ENCODE peak calls at places on chromosome 11, in seven cellular contexts. One of them, this sample, is unnamed.

GRCh38 chr11:46499821-46500220 is 94.0 kb downstream of the AMBRA1 start:
- DNase-seq in CD8-positive, alpha-beta T cell: no peak
- DNase-seq in ovary: no peak
- DNase-seq in A549: no peak
- DNase-seq in tibial artery: no peak
- DNase-seq in cardiac fibroblast: no peak
- DNase-seq in fibroblast of lung: no peak
- DNase-seq in this sample: no peak

GRCh38 chr11:31601635-31602282 is 92.2 kb downstream of the ELP4 start:
- DNase-seq in fibroblast of lung: no peak
- DNase-seq in CD8-positive, alpha-beta T cell: no peak
- DNase-seq in A549: no peak
- DNase-seq in ovary: no peak
- DNase-seq in cardiac fibroblast: no peak
- DNase-seq in tibial artery: no peak
- DNase-seq in this sample: no peak

GRCh38 chr11:2799881-2800654 is 85.5 kb downstream of the CDKN1C start:
- DNase-seq in A549: no peak
- DNase-seq in tibial artery: peak; percentile 15
- DNase-seq in cardiac fibroblast: peak; percentile 13
- DNase-seq in ovary: peak; percentile 29
- DNase-seq in CD8-positive, alpha-beta T cell: no peak
- DNase-seq in fibroblast of lung: no peak
- DNase-seq in this sample: peak; percentile 80

GRCh38 chr11:128407962-128408361 is 179.4 kb downstream of the ETS1 start:
- DNase-seq in tibial artery: no peak
- DNase-seq in fibroblast of lung: peak; percentile 87
- DNase-seq in ovary: no peak
- DNase-seq in A549: no peak
- DNase-seq in CD8-positive, alpha-beta T cell: no peak
- DNase-seq in cardiac fibroblast: peak; percentile 82
- DNase-seq in this sample: peak; percentile 83

GRCh38 chr11:118883368-118884071 is at the start of gene CXCR5:
- DNase-seq in cardiac fibroblast: no peak
- DNase-seq in tibial artery: no peak
- DNase-seq in fibroblast of lung: no peak
- DNase-seq in ovary: no peak
- DNase-seq in CD8-positive, alpha-beta T cell: no peak
- DNase-seq in A549: no peak
- DNase-seq in this sample: no peak

GRCh38 chr11:50169634-50170033 is 137.0 kb downstream of the OR4C45 start:
- DNase-seq in cardiac fibroblast: no peak
- DNase-seq in A549: no peak
- DNase-seq in tibial artery: no peak
- DNase-seq in fibroblast of lung: no peak
- DNase-seq in ovary: no peak
- DNase-seq in CD8-positive, alpha-beta T cell: no peak
- DNase-seq in this sample: no peak

GRCh38 chr11:61607426-61607825 is 26.6 kb upstream of the SYT7 start:
- DNase-seq in tibial artery: no peak
- DNase-seq in cardiac fibroblast: no peak
- DNase-seq in A549: no peak
- DNase-seq in fibroblast of lung: no peak
- DNase-seq in ovary: no peak
- DNase-seq in CD8-positive, alpha-beta T cell: no peak
- DNase-seq in this sample: no peak

GRCh38 chr11:60159868-60160267 is 23.0 kb downstream of the MS4A6A start:
- DNase-seq in tibial artery: no peak
- DNase-seq in ovary: no peak
- DNase-seq in cardiac fibroblast: no peak
- DNase-seq in fibroblast of lung: no peak
- DNase-seq in A549: no peak
- DNase-seq in CD8-positive, alpha-beta T cell: no peak
- DNase-seq in this sample: no peak

GRCh38 chr11:76224461-76225121 is 18.3 kb upstream of the WNT11 start:
- DNase-seq in cardiac fibroblast: no peak
- DNase-seq in fibroblast of lung: no peak
- DNase-seq in ovary: no peak
- DNase-seq in A549: no peak
- DNase-seq in tibial artery: no peak
- DNase-seq in CD8-positive, alpha-beta T cell: no peak
- DNase-seq in this sample: no peak

GRCh38 chr11:28773606-28774005 is 665.4 kb downstream of the METTL15 start:
- DNase-seq in fibroblast of lung: no peak
- DNase-seq in cardiac fibroblast: no peak
- DNase-seq in tibial artery: no peak
- DNase-seq in ovary: no peak
- DNase-seq in A549: no peak
- DNase-seq in CD8-positive, alpha-beta T cell: no peak
- DNase-seq in this sample: no peak

GRCh38 chr11:35390737-35391682 is 28.3 kb downstream of the SLC1A2 start:
- DNase-seq in ovary: no peak
- DNase-seq in A549: peak; percentile 73
- DNase-seq in tibial artery: no peak
- DNase-seq in CD8-positive, alpha-beta T cell: no peak
- DNase-seq in cardiac fibroblast: peak; percentile 63
- DNase-seq in fibroblast of lung: peak; percentile 86
- DNase-seq in this sample: peak; percentile 86

GRCh38 chr11:14179126-14179820 is 179.7 kb downstream of the RRAS2 start:
- DNase-seq in cardiac fibroblast: peak; percentile 60
- DNase-seq in fibroblast of lung: peak; percentile 97
- DNase-seq in CD8-positive, alpha-beta T cell: no peak
- DNase-seq in A549: no peak
- DNase-seq in tibial artery: no peak
- DNase-seq in ovary: no peak
- DNase-seq in this sample: peak; percentile 63

GRCh38 chr11:47447906-47448305 is 1.0 kb downstream of the RAPSN start:
- DNase-seq in fibroblast of lung: no peak
- DNase-seq in A549: no peak
- DNase-seq in CD8-positive, alpha-beta T cell: no peak
- DNase-seq in tibial artery: no peak
- DNase-seq in ovary: no peak
- DNase-seq in cardiac fibroblast: no peak
- DNase-seq in this sample: no peak

GRCh38 chr11:120473486-120473885 is 38.1 kb upstream of the GRIK4 start:
- DNase-seq in A549: no peak
- DNase-seq in CD8-positive, alpha-beta T cell: no peak
- DNase-seq in cardiac fibroblast: no peak
- DNase-seq in fibroblast of lung: no peak
- DNase-seq in ovary: no peak
- DNase-seq in tibial artery: no peak
- DNase-seq in this sample: no peak

GRCh38 chr11:8766043-8766992 is 83.7 kb downstream of the RPL27A start:
- DNase-seq in CD8-positive, alpha-beta T cell: no peak
- DNase-seq in fibroblast of lung: no peak
- DNase-seq in A549: no peak
- DNase-seq in tibial artery: no peak
- DNase-seq in ovary: no peak
- DNase-seq in cardiac fibroblast: no peak
- DNase-seq in this sample: no peak

GRCh38 chr11:110463153-110463552 is 33.4 kb downstream of the FDX1 start:
- DNase-seq in cardiac fibroblast: peak; percentile 75
- DNase-seq in fibroblast of lung: peak; percentile 69
- DNase-seq in tibial artery: peak; percentile 48
- DNase-seq in ovary: peak; percentile 47
- DNase-seq in CD8-positive, alpha-beta T cell: no peak
- DNase-seq in A549: peak; percentile 41
- DNase-seq in this sample: peak; percentile 67

GRCh38 chr11:27963370-27963769 is 144.6 kb downstream of the KIF18A start:
- DNase-seq in cardiac fibroblast: no peak
- DNase-seq in tibial artery: no peak
- DNase-seq in ovary: no peak
- DNase-seq in fibroblast of lung: no peak
- DNase-seq in A549: no peak
- DNase-seq in CD8-positive, alpha-beta T cell: no peak
- DNase-seq in this sample: no peak

GRCh38 chr11:39668640-39669039 is 1790.8 kb downstream of the LRRC4C start:
- DNase-seq in A549: no peak
- DNase-seq in CD8-positive, alpha-beta T cell: no peak
- DNase-seq in ovary: no peak
- DNase-seq in cardiac fibroblast: no peak
- DNase-seq in tibial artery: no peak
- DNase-seq in fibroblast of lung: no peak
- DNase-seq in this sample: no peak

GRCh38 chr11:75352417-75353206 is 1.2 kb upstream of the ARRB1 start:
- DNase-seq in ovary: no peak
- DNase-seq in fibroblast of lung: no peak
- DNase-seq in CD8-positive, alpha-beta T cell: no peak
- DNase-seq in tibial artery: peak; percentile 64
- DNase-seq in cardiac fibroblast: no peak
- DNase-seq in A549: no peak
- DNase-seq in this sample: no peak

GRCh38 chr11:72113170-72113808 is 794 bp upstream of the ANAPC15 start:
- DNase-seq in ovary: no peak
- DNase-seq in fibroblast of lung: no peak
- DNase-seq in tibial artery: no peak
- DNase-seq in cardiac fibroblast: no peak
- DNase-seq in CD8-positive, alpha-beta T cell: no peak
- DNase-seq in A549: no peak
- DNase-seq in this sample: peak; percentile 7

GRCh38 chr11:35227551-35228341 is 88.8 kb downstream of the CD44 start:
- DNase-seq in A549: no peak
- DNase-seq in cardiac fibroblast: peak; percentile 20
- DNase-seq in tibial artery: peak; percentile 29
- DNase-seq in CD8-positive, alpha-beta T cell: no peak
- DNase-seq in ovary: no peak
- DNase-seq in fibroblast of lung: peak; percentile 65
- DNase-seq in this sample: peak; percentile 63

GRCh38 chr11:120404495-120404894 is 68.3 kb downstream of the ARHGEF12 start:
- DNase-seq in tibial artery: no peak
- DNase-seq in A549: no peak
- DNase-seq in fibroblast of lung: no peak
- DNase-seq in ovary: no peak
- DNase-seq in cardiac fibroblast: peak; percentile 43
- DNase-seq in CD8-positive, alpha-beta T cell: no peak
- DNase-seq in this sample: peak; percentile 61

GRCh38 chr11:69051381-69052342 is 2.9 kb downstream of the TPCN2 start:
- DNase-seq in cardiac fibroblast: no peak
- DNase-seq in CD8-positive, alpha-beta T cell: no peak
- DNase-seq in ovary: no peak
- DNase-seq in fibroblast of lung: no peak
- DNase-seq in A549: no peak
- DNase-seq in tibial artery: no peak
- DNase-seq in this sample: no peak

GRCh38 chr11:69053546-69054396 is 5.0 kb downstream of the TPCN2 start:
- DNase-seq in A549: no peak
- DNase-seq in tibial artery: no peak
- DNase-seq in CD8-positive, alpha-beta T cell: no peak
- DNase-seq in ovary: no peak
- DNase-seq in fibroblast of lung: no peak
- DNase-seq in cardiac fibroblast: no peak
- DNase-seq in this sample: no peak

GRCh38 chr11:69050592-69051380 is 2.1 kb downstream of the TPCN2 start:
- DNase-seq in ovary: peak; percentile 48
- DNase-seq in fibroblast of lung: no peak
- DNase-seq in A549: no peak
- DNase-seq in cardiac fibroblast: no peak
- DNase-seq in tibial artery: no peak
- DNase-seq in CD8-positive, alpha-beta T cell: no peak
- DNase-seq in this sample: no peak

GRCh38 chr11:69053169-69053477 is 4.4 kb downstream of the TPCN2 start:
- DNase-seq in CD8-positive, alpha-beta T cell: no peak
- DNase-seq in A549: no peak
- DNase-seq in tibial artery: no peak
- DNase-seq in cardiac fibroblast: no peak
- DNase-seq in fibroblast of lung: no peak
- DNase-seq in ovary: no peak
- DNase-seq in this sample: no peak

GRCh38 chr11:69052343-69053168 is 3.8 kb downstream of the TPCN2 start:
- DNase-seq in ovary: no peak
- DNase-seq in cardiac fibroblast: no peak
- DNase-seq in CD8-positive, alpha-beta T cell: no peak
- DNase-seq in tibial artery: no peak
- DNase-seq in A549: no peak
- DNase-seq in fibroblast of lung: no peak
- DNase-seq in this sample: no peak
- H3K4me3 ChIP-seq in ovary: no peak overlapping the region
- H3K4me3 ChIP-seq in cardiac fibroblast: no peak overlapping the region
- H3K4me3 ChIP-seq in CD8-positive, alpha-beta T cell: no peak overlapping the region
- H3K4me3 ChIP-seq in tibial artery: no peak overlapping the region
- H3K4me3 ChIP-seq in A549: no peak overlapping the region
- H3K4me3 ChIP-seq in fibroblast of lung: no peak overlapping the region
- H3K4me3 ChIP-seq in this sample: no peak overlapping the region

GRCh38 chr11:33339247-33339646 is 82.1 kb downstream of the HIPK3 start:
- DNase-seq in cardiac fibroblast: no peak
- DNase-seq in ovary: no peak
- DNase-seq in tibial artery: no peak
- DNase-seq in CD8-positive, alpha-beta T cell: no peak
- DNase-seq in fibroblast of lung: no peak
- DNase-seq in A549: no peak
- DNase-seq in this sample: no peak

GRCh38 chr11:33347490-33348125 is 90.4 kb downstream of the HIPK3 start:
- DNase-seq in CD8-positive, alpha-beta T cell: no peak
- DNase-seq in tibial artery: no peak
- DNase-seq in A549: no peak
- DNase-seq in fibroblast of lung: no peak
- DNase-seq in ovary: no peak
- DNase-seq in cardiac fibroblast: no peak
- DNase-seq in this sample: no peak

GRCh38 chr11:33350287-33350686 is 93.1 kb downstream of the HIPK3 start:
- DNase-seq in A549: no peak
- DNase-seq in ovary: no peak
- DNase-seq in cardiac fibroblast: no peak
- DNase-seq in CD8-positive, alpha-beta T cell: no peak
- DNase-seq in fibroblast of lung: no peak
- DNase-seq in tibial artery: no peak
- DNase-seq in this sample: no peak

DNA sequence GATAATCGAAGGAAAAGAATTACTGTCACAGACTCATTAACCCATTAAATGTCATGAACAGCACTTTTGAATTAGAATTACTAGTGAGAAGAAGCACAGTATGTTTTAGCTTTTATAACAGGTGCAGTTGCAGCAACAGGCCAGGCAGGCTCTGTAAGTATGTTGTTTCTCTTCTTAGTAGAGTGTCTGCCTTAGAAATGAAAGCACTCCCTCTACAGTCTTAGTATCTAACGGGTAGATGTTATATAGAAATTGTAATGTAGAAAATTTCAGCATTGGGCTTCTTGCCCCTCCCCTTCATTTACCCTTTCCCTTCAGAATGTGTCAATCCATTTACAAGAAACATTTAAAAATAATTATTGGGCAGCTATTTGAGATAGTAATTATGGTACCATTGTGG is 87.4 kb downstream of the HIPK3 start:
- DNase-seq in A549: peak; percentile 43
- DNase-seq in fibroblast of lung: peak; percentile 36
- DNase-seq in tibial artery: no peak
- DNase-seq in CD8-positive, alpha-beta T cell: no peak
- DNase-seq in cardiac fibroblast: peak; percentile 33
- DNase-seq in ovary: no peak
- DNase-seq in this sample: no peak
- TF ChIP-seq CTCF in A549: no peak
- TF ChIP-seq CTCF in fibroblast of lung: no peak
- TF ChIP-seq CTCF in tibial artery: no peak
- TF ChIP-seq CTCF in CD8-positive, alpha-beta T cell: no peak
- TF ChIP-seq CTCF in cardiac fibroblast: no peak
- TF ChIP-seq CTCF in ovary: no peak
- TF ChIP-seq CTCF in this sample: no peak

GRCh38 chr11:105148241-105148640 is 8.7 kb upstream of the CARD18 start:
- DNase-seq in tibial artery: no peak
- DNase-seq in cardiac fibroblast: no peak
- DNase-seq in A549: no peak
- DNase-seq in ovary: no peak
- DNase-seq in fibroblast of lung: no peak
- DNase-seq in CD8-positive, alpha-beta T cell: no peak
- DNase-seq in this sample: no peak
- H3K4me3 ChIP-seq in tibial artery: no peak overlapping the region
- H3K4me3 ChIP-seq in cardiac fibroblast: no peak overlapping the region
- H3K4me3 ChIP-seq in A549: no peak overlapping the region
- H3K4me3 ChIP-seq in ovary: no peak overlapping the region
- H3K4me3 ChIP-seq in fibroblast of lung: no peak overlapping the region
- H3K4me3 ChIP-seq in CD8-positive, alpha-beta T cell: no peak overlapping the region
- H3K4me3 ChIP-seq in this sample: no peak overlapping the region

GRCh38 chr11:115990004-115990447 is 485.8 kb upstream of the CADM1 start:
- DNase-seq in cardiac fibroblast: no peak
- DNase-seq in fibroblast of lung: no peak
- DNase-seq in ovary: no peak
- DNase-seq in tibial artery: no peak
- DNase-seq in A549: peak; percentile 2
- DNase-seq in CD8-positive, alpha-beta T cell: no peak
- DNase-seq in this sample: no peak
- TF ChIP-seq CTCF in cardiac fibroblast: peak; percentile 37
- TF ChIP-seq CTCF in fibroblast of lung: peak; percentile 35
- TF ChIP-seq CTCF in ovary: no peak
- TF ChIP-seq CTCF in tibial artery: peak; percentile 22
- TF ChIP-seq CTCF in A549: no peak
- TF ChIP-seq CTCF in CD8-positive, alpha-beta T cell: no peak
- TF ChIP-seq CTCF in this sample: no peak